ENCODE peak calls at places on chromosomes 3 and 15, in five cellular contexts. A is cardiac muscle cell, V is neuronal stem cell, T is A673, P is breast epithelium. E is an unnamed sample. For H3K4me1, the result is how much of the 10 kb centered on the place peaks cover.

GRCh38 chr3:39148116-39149058 is 5.0 kb downstream of the CSRNP1 start:
- DNase-seq in P (peak), A (peak), T (no peak), V (no peak), E (no peak)

GRCh38 chr15:100926258-100926657 is 7.1 kb downstream of the LRRK1 start:
- DNase-seq in V (no peak), P (no peak), A (no peak), T (no peak), E (no peak)

GRCh38 chr3:139764069-139764905 is 86.5 kb upstream of the NMNAT3 start:
- DNase-seq in A (peak), P (no peak), T (no peak), V (no peak), E (no peak)

GRCh38 chr15:80260566-80260965 is 8.6 kb upstream of the CTXND1 start:
- DNase-seq in P (no peak), T (no peak), A (no peak), V (no peak), E (no peak)

GRCh38 chr3:98623572-98624280 is 30.3 kb upstream of the CPOX start:
- DNase-seq in T (no peak), P (no peak), A (no peak), V (no peak), E (no peak)

GRCh38 chr3:62332771-62333381 is 40.5 kb downstream of the FEZF2 start:
- DNase-seq in T (peak), P (no peak), A (peak), V (peak), E (no peak)

GRCh38 chr3:38157117-38157516 is 8.2 kb upstream of the OXSR1 start:
- DNase-seq in A (no peak), V (no peak), T (no peak), P (no peak), E (no peak)

GRCh38 chr15:27059610-27060202 is 88.7 kb downstream of the GABRG3 start:
- DNase-seq in V (peak), P (no peak), T (peak), A (peak), E (peak)

GRCh38 chr15:97993310-97993738 is 32.8 kb downstream of the ARRDC4 start:
- DNase-seq in V (no peak), A (no peak), T (peak), P (no peak), E (no peak)

GRCh38 chr3:4166540-4166939 is 136.6 kb upstream of the SETMAR start:
- DNase-seq in V (no peak), T (no peak), A (no peak), P (no peak), E (no peak)

GRCh38 chr15:63329567-63330350 is 51.9 kb downstream of the CA12 start:
- DNase-seq in T (no peak), A (no peak), V (no peak), P (no peak), E (no peak)

GRCh38 chr15:57306944-57307411 is 69.3 kb upstream of the CGNL1 start:
- DNase-seq in A (no peak), T (no peak), V (no peak), P (no peak), E (no peak)

GRCh38 chr15:74242296-74242929 is 6.3 kb downstream of the CCDC33 start:
- DNase-seq in P (no peak), A (peak), T (no peak), V (no peak), E (peak)

GRCh38 chr3:54830658-54831057 is 97.2 kb downstream of the LRTM1 start:
- DNase-seq in A (peak), T (no peak), P (no peak), V (no peak), E (no peak)

GRCh38 chr3:147449669-147450068 is 40.5 kb downstream of the ZIC1 start:
- DNase-seq in P (no peak), T (peak), V (no peak), A (no peak), E (no peak)

GRCh38 chr15:25242166-25242879 is 196.5 kb downstream of the UBE3A start:
- DNase-seq in P (no peak), A (no peak), V (no peak), T (no peak), E (peak)

GRCh38 chr15:47715856-47716445 is 1.4 kb upstream of the SEMA6D start:
- DNase-seq in T (no peak), A (peak), P (no peak), V (peak), E (no peak)

GRCh38 chr15:47718474-47719440 is 1.5 kb downstream of the SEMA6D start:
- DNase-seq in V (no peak), A (peak), T (peak), P (no peak), E (peak)

GRCh38 chr15:47711654-47712053 is 5.7 kb upstream of the SEMA6D start:
- DNase-seq in P (no peak), T (peak), V (no peak), A (peak), E (peak)

GRCh38 chr15:47717036-47717611 is at the start of gene SEMA6D:
- DNase-seq in V (peak), A (peak), T (peak), P (peak), E (peak)

DNA sequence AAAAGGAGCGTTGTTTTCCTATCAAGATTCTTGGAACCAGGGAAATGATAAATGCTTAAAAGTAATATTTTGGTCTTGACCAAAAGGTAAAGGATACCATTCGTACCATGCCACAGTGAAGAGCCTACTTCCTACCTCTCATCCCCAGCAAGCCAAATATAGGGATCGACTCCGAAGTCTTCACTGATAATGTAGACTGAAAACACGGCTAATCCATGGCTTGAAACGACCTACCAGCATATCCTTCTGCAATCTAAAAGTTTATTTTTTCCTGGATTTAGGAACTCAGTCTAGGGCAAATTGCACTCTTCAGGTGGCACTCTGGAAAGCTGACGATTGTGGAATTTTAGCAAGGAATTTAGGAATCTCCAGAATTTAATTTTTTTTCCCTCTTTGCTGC is 1.9 kb upstream of the SEMA6D start:
- DNase-seq in P (no peak), A (no peak), T (no peak), V (no peak), E (no peak)
- H3K27ac ChIP-seq in P (no peak), A (no peak), T (no peak), V (peak), E (no peak)

DNA sequence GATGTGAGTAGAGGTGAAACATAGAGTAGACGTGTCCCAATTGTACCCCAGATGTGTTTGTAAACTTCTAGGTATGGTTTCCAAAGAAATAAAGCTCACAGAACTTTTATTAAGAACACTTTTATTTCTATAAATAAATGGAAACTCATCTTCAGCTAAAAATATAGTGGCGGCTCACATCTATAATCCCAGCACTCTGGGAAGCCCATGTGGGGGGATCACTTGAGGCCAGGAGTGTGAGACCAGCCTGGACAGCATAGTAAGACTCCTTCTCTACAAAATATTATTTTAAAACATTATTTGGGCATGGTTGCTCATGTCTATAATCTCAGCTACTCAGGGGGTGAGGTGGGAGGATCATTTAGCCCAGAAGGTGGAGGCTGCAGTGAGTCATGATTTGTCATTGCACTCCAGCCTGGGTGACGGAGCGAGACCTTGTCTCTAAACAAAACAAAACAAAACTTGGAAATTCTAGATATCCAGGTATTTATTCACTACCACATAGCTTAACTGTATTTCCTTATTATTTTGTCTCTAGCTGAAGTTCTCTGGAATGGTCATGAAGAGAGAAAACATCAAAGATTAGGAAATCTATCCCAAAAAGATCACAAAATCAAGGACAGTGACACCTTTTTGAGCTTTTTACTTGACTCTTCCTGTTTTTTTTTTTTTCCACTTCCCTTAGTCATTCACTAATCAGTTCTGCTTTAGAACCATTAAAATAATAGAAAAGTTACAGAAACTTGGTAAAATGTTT is 258.1 kb downstream of the TIGIT start:
- DNase-seq in A (peak), V (no peak), T (peak), P (no peak), E (peak)
- H3K4me1 ChIP-seq in A (under half), V (under half), T (under half), P (under half), E (half or more)

DNA sequence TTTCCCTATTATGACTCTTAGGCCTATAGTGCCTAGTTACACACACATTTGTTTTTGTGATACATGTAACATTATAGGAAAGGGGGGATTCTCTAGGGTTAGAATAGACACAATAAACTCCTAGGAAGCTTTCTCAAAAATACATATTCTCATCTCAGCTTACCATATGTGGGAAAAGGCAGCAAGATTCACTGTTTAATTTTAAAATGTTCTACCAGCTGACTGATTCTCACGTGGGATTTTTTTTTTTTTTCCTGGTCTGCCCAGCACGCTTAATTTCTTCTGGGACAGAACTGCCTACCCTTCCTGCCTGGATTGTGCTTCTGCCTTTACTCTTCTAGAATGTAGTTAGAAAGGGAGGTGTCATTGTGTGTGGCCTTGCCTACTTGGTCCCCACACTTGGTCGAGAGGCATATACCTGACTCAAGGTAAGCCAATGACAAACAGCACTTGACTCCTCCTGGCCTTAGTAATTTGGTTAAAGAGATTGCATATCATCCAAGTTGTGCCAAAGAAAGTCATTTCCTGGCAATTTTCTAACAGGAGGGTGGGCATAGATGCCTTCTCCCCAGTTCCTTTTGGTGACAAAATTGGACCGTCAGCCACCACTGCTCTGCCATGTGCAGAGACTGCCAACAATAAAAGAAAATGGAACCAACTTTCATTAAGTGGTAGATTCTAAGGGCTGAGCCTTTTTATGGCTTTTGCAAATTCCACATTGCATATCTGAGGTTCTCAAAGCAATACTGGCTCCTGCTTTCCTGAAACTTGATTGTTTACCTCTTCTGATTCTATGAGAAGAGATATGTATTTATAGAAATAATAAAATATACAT is 8.0 kb upstream of the LEKR1 start:
- DNase-seq in A (no peak), T (peak), V (no peak), P (no peak), E (no peak)
- H3K27ac ChIP-seq in A (no peak), T (peak), V (no peak), P (peak), E (peak)

GRCh38 chr3:59381282-59381681 is 331.5 kb upstream of the CFAP20DC start:
- DNase-seq in A (no peak), V (no peak), P (no peak), T (no peak), E (no peak)
- H3K4me1 ChIP-seq in A (under half), V (under half), P (under half), T (under half), E (under half)

DNA sequence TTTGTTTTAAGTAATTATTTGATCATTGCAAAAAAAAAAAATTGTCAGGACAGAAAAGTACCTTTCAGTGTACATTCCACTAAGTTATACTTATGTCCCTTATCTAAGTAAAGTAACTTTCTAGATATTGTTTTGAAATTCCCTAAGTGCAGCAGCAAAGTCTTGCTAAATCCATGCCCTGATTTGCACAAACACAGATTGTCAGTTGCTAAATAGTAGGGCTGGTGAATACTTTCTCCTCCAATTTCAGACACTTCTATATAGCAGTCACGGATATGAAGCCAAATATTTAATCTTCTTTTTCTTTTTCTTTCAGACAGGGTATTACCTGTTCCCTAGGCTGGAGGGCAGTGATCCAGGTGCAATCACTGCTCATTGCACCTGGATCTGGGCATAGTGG is 12.9 kb downstream of the LRRC2 start:
- DNase-seq in V (no peak), P (no peak), A (peak), T (no peak), E (no peak)
- H3K27ac ChIP-seq in V (no peak), P (no peak), A (no peak), T (no peak), E (no peak)

GRCh38 chr15:81299630-81300273 is 24.2 kb downstream of the STARD5 start:
- DNase-seq in P (no peak), A (no peak), V (no peak), T (no peak), E (no peak)
- H3K4me1 ChIP-seq in P (under half), A (under half), V (under half), T (under half), E (under half)

DNA sequence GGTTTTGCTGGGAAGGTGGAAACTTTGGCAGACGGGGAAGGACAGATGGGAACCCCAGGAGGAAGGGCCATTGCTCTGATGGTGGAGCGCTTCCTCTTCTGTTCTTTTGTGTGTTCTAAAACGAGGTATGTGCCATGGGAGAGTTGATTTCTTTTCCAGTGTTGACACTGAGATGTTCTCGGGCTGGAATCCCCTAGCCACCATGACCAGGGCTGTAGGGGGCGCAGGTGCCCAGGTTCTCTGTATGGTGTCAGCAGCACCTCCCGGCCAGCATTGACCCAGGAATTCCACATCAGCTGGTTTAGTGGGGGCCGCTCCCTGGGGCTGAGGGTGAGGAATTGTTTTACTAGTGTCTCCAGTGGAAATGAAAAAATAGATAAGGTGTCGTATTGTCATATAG is 34.3 kb upstream of the ACAD9 start:
- DNase-seq in A (no peak), V (no peak), T (no peak), P (no peak), E (peak)
- H3K27ac ChIP-seq in A (peak), V (no peak), T (no peak), P (peak), E (peak)

DNA sequence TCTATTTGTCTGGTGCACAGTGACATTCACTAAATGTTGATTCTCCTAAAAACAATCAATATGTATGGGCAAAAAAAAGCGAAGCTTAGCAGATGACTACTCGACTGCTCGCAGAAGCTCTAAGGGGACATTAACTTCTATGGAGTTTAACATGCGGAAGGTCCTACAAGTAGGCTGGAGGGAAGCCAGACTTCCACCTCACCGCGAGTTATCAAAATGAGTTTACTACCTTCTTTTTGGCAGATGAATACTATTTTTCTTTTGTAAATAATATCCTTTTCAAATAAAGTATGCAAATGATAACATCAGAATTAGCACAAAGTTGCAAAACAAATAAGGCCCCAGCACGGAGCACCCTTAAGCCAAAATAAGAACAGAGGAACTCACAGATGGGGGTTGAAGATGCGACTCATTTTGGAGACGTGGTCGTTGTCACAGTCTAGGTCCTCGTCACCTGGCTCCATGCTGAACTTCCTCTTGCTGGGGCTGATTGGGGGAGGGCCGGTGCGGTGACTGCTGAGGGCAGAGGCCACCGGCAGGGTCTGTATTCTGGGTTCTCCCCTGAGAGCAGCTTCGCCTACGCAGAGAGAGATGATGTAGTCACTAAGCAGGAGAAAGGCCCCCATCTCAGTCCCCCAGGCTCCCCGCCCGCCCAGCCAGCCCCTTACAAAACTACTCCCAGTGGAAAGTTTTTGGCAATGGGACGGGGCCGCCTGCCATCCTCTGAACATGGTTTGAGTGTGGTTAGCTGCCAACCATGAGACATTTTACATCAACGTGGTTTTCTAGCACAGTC is 42.1 kb downstream of the VGLL4 start:
- DNase-seq in T (no peak), V (no peak), P (peak), A (peak), E (no peak)
- H3K4me1 ChIP-seq in T (under half), V (under half), P (under half), A (under half), E (under half)

GRCh38 chr3:41710646-41711388 is 251.1 kb downstream of the ULK4 start:
- DNase-seq in V (no peak), A (peak), T (peak), P (no peak), E (peak)
- H3K27ac ChIP-seq in V (no peak), A (no peak), T (peak), P (no peak), E (peak)

DNA sequence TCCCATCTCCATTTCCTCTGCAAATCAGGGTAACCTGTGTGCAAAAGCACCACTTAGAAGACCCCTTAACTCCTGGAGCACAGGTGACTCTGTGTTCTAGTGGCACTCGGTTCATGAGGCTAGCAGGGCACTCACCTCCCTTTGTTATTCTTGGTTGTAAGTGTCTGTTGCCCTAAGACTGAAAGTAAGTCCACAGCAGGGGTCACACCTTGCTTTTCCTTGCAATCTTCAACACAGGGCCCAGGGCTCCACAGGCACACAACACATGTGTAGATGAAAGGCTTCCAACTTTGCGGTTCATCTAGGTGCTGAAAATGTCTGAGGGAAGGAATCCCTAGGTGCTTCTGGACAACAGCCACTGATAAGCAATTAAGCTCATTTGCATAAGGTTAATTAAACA is 2.9 kb downstream of the RNU6-1 start:
- DNase-seq in T (no peak), V (no peak), A (no peak), P (no peak), E (no peak)
- H3K4me1 ChIP-seq in T (under half), V (under half), A (under half), P (under half), E (under half)

E was measured in SJSA1.